ENCODE peak calls at places on chromosomes 6 and 20, in six cellular contexts. M is cardiac muscle cell, N is GM23248, S is mammary epithelial cell, J is adipocyte, P is tibial artery. X is an unnamed sample. For H3K27me3, the result is how much of the 10 kb centered on the place peaks cover.

GRCh38 chr6:137116807-137117206 is 56.6 kb downstream of the IL22RA2 start:
- DNase-seq in M (no peak), N (no peak), S (no peak), J (no peak), P (no peak), X (no peak)

GRCh38 chr6:54655162-54655561 is 191.4 kb upstream of the FAM83B start:
- DNase-seq in M (no peak), N (no peak), S (no peak), J (no peak), P (no peak), X (no peak)

GRCh38 chr6:90049295-90049694 is 155.0 kb downstream of the GJA10 start:
- DNase-seq in M (no peak), N (no peak), S (no peak), J (no peak), P (no peak), X (no peak)

GRCh38 chr20:24667689-24668383 is 198.4 kb downstream of the SYNDIG1 start:
- DNase-seq in M (no peak), N (no peak), S (no peak), J (no peak), P (no peak), X (no peak)

GRCh38 chr6:4687989-4688947 is 87.9 kb upstream of the CDYL start:
- DNase-seq in M (no peak), N (peak), S (peak), J (peak), P (peak), X (no peak)

GRCh38 chr6:112085666-112086065 is 1.6 kb downstream of the TUBE1 start:
- DNase-seq in M (no peak), N (no peak), S (no peak), J (no peak), P (no peak), X (no peak)

GRCh38 chr6:37794825-37795224 is 24.7 kb upstream of the ZFAND3 start:
- DNase-seq in M (no peak), N (peak), S (peak), J (peak), P (no peak), X (no peak)

GRCh38 chr20:24502661-24503060 is 33.2 kb downstream of the SYNDIG1 start:
- DNase-seq in M (no peak), N (peak), S (no peak), J (no peak), P (no peak), X (no peak)

GRCh38 chr6:52154381-52154780 is 31.8 kb upstream of the IL17A start:
- DNase-seq in M (no peak), N (no peak), S (no peak), J (no peak), P (no peak), X (no peak)
- H3K4me3 ChIP-seq in M (no peak), N (no peak), S (no peak), J (no peak), P (no peak), X (no peak)

DNA sequence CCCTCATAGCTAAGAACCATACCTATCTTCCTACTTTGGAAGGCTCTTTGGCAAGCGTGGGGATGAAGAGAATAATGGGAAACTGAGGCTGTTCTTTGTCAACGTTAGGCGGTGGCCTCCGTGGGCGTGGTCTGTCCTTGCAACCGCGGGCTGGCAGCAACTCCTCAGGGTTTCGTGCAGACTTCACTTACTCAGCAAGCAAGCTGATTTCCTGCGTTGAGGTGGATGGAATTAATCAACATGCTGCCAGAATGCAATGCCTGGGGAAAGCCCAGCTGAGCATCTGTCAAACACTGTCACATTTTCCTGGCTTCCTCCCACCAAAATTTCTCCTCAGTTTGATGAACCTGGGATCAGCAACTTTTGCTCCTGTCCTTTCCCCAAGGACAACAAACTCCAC is 9.2 kb upstream of the IL17F start:
- DNase-seq in M (no peak), N (peak), S (peak), J (peak), P (no peak), X (no peak)
- H3K27me3 ChIP-seq in M (under half), N (under half), S (under half), J (under half), P (under half), X (under half)

GRCh38 chr6:43181942-43182860 is at the start of gene CUL9:
- DNase-seq in M (peak), N (peak), S (peak), J (peak), P (peak), X (peak)

GRCh38 chr6:43184268-43184985 is 2.4 kb downstream of the CUL9 start:
- DNase-seq in M (no peak), N (no peak), S (no peak), J (no peak), P (no peak), X (no peak)

GRCh38 chr6:43185391-43185790 is 3.4 kb downstream of the CUL9 start:
- DNase-seq in M (no peak), N (no peak), S (no peak), J (no peak), P (no peak), X (no peak)

GRCh38 chr6:43181621-43181941 is 415 bp upstream of the CUL9 start:
- DNase-seq in M (no peak), N (no peak), S (no peak), J (no peak), P (no peak), X (no peak)

GRCh38 chr6:43183441-43183840 is 1.4 kb downstream of the CUL9 start:
- DNase-seq in M (no peak), N (no peak), S (no peak), J (no peak), P (no peak), X (no peak)
- H3K4me3 ChIP-seq in M (no peak), N (peak), S (no peak), J (peak), P (no peak), X (no peak)

GRCh38 chr6:3226422-3227362 is 761 bp downstream of the TUBB2B start:
- DNase-seq in M (peak), N (peak), S (no peak), J (peak), P (no peak), X (no peak)
- H3K27me3 ChIP-seq in M (half or more), N (under half), S (under half), J (half or more), P (under half), X (under half)

GRCh38 chr20:58852559-58853271 is at the start of gene GNAS:
- DNase-seq in M (peak), N (peak), S (peak), J (peak), P (no peak), X (no peak)

GRCh38 chr20:58855506-58856314 is 3.2 kb downstream of the GNAS start:
- DNase-seq in M (no peak), N (no peak), S (peak), J (no peak), P (no peak), X (no peak)

GRCh38 chr20:58853466-58853865 is 950 bp downstream of the GNAS start:
- DNase-seq in M (no peak), N (no peak), S (no peak), J (no peak), P (no peak), X (no peak)

GRCh38 chr20:58853976-58854637 is 1.6 kb downstream of the GNAS start:
- DNase-seq in M (no peak), N (no peak), S (no peak), J (no peak), P (no peak), X (no peak)

DNA sequence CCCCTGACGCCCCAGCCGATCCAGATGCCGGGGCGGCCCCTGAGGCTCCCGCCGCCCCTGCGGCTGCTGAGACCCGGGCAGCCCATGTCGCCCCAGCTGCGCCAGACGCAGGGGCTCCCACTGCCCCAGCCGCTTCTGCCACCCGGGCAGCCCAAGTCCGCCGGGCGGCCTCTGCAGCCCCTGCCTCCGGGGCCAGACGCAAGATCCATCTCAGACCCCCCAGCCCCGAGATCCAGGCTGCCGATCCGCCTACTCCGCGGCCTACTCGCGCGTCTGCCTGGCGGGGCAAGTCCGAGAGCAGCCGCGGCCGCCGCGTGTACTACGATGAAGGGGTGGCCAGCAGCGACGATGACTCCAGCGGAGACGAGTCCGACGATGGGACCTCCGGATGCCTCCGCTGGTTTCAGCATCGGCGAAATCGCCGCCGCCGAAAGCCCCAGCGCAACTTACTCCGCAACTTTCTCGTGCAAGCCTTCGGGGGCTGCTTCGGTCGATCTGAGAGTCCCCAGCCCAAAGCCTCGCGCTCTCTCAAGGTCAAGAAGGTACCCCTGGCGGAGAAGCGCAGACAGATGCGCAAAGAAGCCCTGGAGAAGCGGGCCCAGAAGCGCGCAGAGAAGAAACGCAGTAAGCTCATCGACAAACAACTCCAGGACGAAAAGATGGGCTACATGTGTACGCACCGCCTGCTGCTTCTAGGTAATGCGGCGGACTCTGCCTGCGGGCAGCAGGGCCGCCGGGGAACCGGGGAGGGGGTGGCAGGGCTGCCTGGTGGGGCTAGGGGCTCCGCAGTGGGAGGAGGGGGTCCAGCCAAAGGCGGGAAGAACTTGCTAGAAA is 2.3 kb downstream of the GNAS start:
- DNase-seq in M (no peak), N (peak), S (no peak), J (no peak), P (no peak), X (no peak)
- H3K4me3 ChIP-seq in M (peak), N (peak), S (no peak), J (peak), P (peak), X (peak)

GRCh38 chr6:30071858-30072257 is 3.7 kb downstream of the RNF39 start:
- DNase-seq in M (no peak), N (no peak), S (no peak), J (no peak), P (no peak), X (no peak)
- H3K27me3 ChIP-seq in M (half or more), N (under half), S (under half), J (under half), P (half or more), X (under half)

GRCh38 chr6:27280540-27281000 is 31.5 kb downstream of the POM121L2 start:
- DNase-seq in M (no peak), N (no peak), S (no peak), J (peak), P (no peak), X (no peak)
- H3K4me3 ChIP-seq in M (peak), N (peak), S (peak), J (peak), P (no peak), X (peak)

DNA sequence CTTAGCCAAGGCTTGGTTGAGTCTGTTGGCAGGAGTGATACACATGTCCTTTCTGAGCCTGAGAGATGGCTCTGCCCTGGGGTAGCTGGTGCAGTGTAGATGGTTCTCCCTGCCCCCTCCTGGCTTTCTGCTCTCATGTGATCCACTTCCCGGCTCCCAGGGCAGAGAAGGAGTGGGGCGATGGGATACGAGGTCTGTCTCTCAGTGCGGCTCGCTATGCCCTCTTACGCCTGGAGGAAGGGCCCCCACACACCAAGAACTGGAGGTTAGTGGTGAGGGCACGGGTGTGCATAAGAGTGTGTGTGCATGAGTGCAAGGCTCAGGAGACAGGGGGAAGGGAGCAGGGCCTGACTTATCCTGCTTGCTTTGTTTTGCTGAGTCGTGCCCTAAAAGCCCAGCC is 18.8 kb downstream of the SLC12A5 start:
- DNase-seq in M (no peak), N (no peak), S (no peak), J (no peak), P (no peak), X (no peak)
- H3K27me3 ChIP-seq in M (under half), N (under half), S (under half), J (half or more), P (under half), X (under half)

GRCh38 chr20:60034231-60035110 is 76.2 kb downstream of the CDH26 start:
- DNase-seq in M (peak), N (no peak), S (no peak), J (peak), P (no peak), X (no peak)
- H3K4me3 ChIP-seq in M (no peak), N (no peak), S (no peak), J (no peak), P (no peak), X (no peak)

X was measured in iPS DF 6.9.